ENCODE peak calls at places on chromosome 13, in four cellular contexts. G, X, B and T are unnamed samples.

GRCh38 chr13:114077938-114078335 is 54.5 kb downstream of the RASA3 start:
- DNase-seq in G (no peak), X (peak), B (peak), T (peak)

GRCh38 chr13:95710313-95710712 is 33.4 kb downstream of the DNAJC3 start:
- DNase-seq in G (peak), X (peak), B (peak), T (peak)

GRCh38 chr13:94710881-94711560 is 1.3 kb downstream of the SOX21 start:
- DNase-seq in G (no peak), X (no peak), B (peak), T (no peak)

GRCh38 chr13:36750461-36750860 is 68.6 kb upstream of the RFXAP start:
- DNase-seq in G (no peak), X (no peak), B (no peak), T (no peak)

GRCh38 chr13:62706035-62706434 is 1290.4 kb upstream of the PCDH20 start:
- DNase-seq in G (no peak), X (no peak), B (no peak), T (no peak)

GRCh38 chr13:30224732-30225131 is 82.6 kb downstream of the KATNAL1 start:
- DNase-seq in G (peak), X (peak), B (peak), T (peak)

GRCh38 chr13:35531551-35531950 is 55.1 kb upstream of the MAB21L1 start:
- DNase-seq in G (no peak), X (no peak), B (no peak), T (no peak)

GRCh38 chr13:36282818-36283432 is 14.7 kb downstream of the CCDC169 start:
- DNase-seq in G (peak), X (peak), B (peak), T (peak)

GRCh38 chr13:106415971-106416370 is 119.5 kb downstream of the EFNB2 start:
- DNase-seq in G (no peak), X (peak), B (peak), T (no peak)

GRCh38 chr13:77460195-77460594 is 75.3 kb upstream of the SCEL start:
- DNase-seq in G (no peak), X (no peak), B (no peak), T (peak)

GRCh38 chr13:29684441-29684840 is 89.0 kb upstream of the SLC7A1 start:
- DNase-seq in G (no peak), X (no peak), B (peak), T (peak)

GRCh38 chr13:19071161-19071936 is 110.3 kb downstream of the TUBA3C start:
- DNase-seq in G (no peak), X (no peak), B (no peak), T (no peak)

GRCh38 chr13:113518080-113518803 is 27.7 kb upstream of the DCUN1D2 start:
- DNase-seq in G (no peak), X (no peak), B (no peak), T (no peak)

GRCh38 chr13:62113145-62113544 is 697.5 kb upstream of the PCDH20 start:
- DNase-seq in G (no peak), X (peak), B (no peak), T (no peak)

GRCh38 chr13:113658836-113659235 is 838 bp upstream of the ATP4B start:
- DNase-seq in G (no peak), X (no peak), B (no peak), T (no peak)

GRCh38 chr13:78993792-78994191 is 334.8 kb upstream of the OBI1 start:
- DNase-seq in G (no peak), X (no peak), B (no peak), T (no peak)

GRCh38 chr13:45658586-45659235 is 43.2 kb upstream of the ERICH6B start:
- DNase-seq in G (peak), X (peak), B (peak), T (peak)

GRCh38 chr13:23506821-23507210 is 63.4 kb upstream of the TNFRSF19 start:
- DNase-seq in G (no peak), X (peak), B (peak), T (peak)

GRCh38 chr13:35472308-35473008 is 4.0 kb downstream of the MAB21L1 start:
- DNase-seq in G (no peak), X (no peak), B (peak), T (peak)

GRCh38 chr13:81473366-81473899 is 1132.5 kb upstream of the SPRY2 start:
- DNase-seq in G (no peak), X (no peak), B (no peak), T (no peak)

GRCh38 chr13:59700281-59700680 is 463.4 kb downstream of the DIAPH3 start:
- DNase-seq in G (no peak), X (peak), B (no peak), T (no peak)

GRCh38 chr13:79869326-79869725 is 388.4 kb downstream of the NDFIP2 start:
- DNase-seq in G (no peak), X (peak), B (no peak), T (no peak)

GRCh38 chr13:20993661-20994440 is 67.5 kb downstream of the LATS2 start:
- DNase-seq in G (no peak), X (peak), B (peak), T (no peak)

GRCh38 chr13:80173224-80173623 is 167.7 kb downstream of the SPRY2 start:
- DNase-seq in G (no peak), X (no peak), B (no peak), T (no peak)

DNA sequence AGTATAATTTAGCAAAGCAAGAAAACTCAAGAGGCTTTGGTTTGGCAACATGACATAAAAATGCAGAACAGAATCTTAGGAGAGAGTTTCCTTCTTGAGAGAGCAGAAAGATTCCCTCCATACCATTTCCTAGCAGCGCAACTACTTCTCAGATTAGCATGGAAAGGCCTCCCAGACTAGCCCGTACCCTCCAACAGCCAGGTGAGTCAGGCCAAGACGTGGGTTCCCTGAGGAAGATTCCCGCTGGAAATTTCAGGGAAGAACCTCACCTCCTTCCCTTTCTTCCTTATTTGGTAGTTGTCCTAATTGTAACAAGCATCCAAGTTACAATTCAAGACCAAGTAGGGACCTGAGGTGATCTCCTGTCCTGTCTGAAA is 12.3 kb downstream of the COL4A2 start:
- DNase-seq in G (no peak), X (no peak), B (no peak), T (no peak)
- H3K4me3 ChIP-seq in G (no peak), X (no peak), B (no peak), T (no peak)

GRCh38 chr13:111505175-111505777 is 184.8 kb downstream of the TEX29 start:
- DNase-seq in G (no peak), X (no peak), B (no peak), T (no peak)
- TF ChIP-seq CTCF in G (no peak), X (no peak), B (no peak), T (no peak)

DNA sequence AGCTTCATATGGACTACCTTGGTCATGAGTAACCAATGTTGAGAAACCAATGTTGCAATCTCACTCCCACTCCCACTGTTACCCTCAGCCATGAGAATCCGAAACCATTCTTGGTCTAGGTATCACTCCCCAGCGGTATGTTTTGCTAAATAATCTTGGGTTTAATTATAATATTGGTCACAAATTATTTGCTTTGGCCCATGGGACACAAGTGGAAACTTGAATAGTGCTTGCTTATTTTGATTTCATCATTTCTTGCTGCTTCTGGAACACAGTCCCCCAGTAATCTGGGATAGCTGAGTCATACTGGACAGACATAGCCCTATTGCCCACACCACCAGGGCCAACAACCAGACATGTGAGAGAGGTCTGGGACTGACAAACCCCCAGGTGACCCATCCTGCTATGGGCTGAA is 171.6 kb upstream of the IPO5 start:
- DNase-seq in G (no peak), X (peak), B (no peak), T (no peak)
- H3K4me3 ChIP-seq in G (no peak), X (no peak), B (no peak), T (no peak)

GRCh38 chr13:98773053-98773452 is 20.6 kb upstream of the SLC15A1 start:
- DNase-seq in G (no peak), X (no peak), B (no peak), T (no peak)
- TF ChIP-seq CTCF in G (no peak), X (no peak), B (no peak), T (no peak)

DNA sequence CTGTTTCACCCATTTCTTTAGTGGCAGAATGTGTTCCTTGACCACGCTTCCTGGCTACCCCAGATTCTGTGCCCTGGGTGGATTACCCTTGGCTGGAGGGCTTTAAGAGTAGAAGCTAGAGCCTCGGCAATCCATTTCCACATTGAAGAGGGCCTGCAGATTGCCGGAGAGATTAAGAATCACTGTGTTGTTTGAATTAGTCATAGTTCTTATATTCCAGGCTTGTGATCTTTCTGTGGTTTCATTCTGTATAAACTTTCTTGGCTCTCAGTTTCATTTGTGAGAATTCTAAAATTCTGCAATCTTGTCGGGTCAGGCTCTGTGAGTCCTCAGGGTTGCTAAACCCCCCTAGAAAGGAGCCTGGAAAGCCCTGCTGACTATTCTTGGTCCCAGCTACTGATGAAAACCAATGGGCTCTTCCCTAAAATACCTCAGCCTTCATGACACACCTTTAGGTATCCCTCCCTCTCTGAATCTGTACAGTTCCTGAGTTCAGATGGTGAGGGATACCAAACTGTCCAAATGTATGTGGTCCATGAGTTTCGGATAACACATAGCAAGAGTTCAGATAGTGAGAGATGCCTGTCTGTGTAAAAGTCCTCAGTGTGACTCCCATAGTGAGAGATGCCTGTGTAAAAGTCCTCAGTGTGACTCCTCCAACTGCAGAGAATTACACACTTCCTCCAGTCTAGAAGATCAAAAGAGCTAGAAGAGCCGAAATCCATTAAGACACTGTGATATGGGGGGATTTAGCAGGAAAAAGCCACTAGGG is 4.3 kb downstream of the PHF11 start:
- DNase-seq in G (no peak), X (peak), B (peak), T (peak)
- H3K4me3 ChIP-seq in G (no peak), X (peak), B (peak), T (peak)

GRCh38 chr13:50707533-50708096 is 135.9 kb downstream of the DLEU7 start:
- DNase-seq in G (no peak), X (no peak), B (no peak), T (no peak)
- TF ChIP-seq CTCF in G (no peak), X (no peak), B (no peak), T (no peak)